ENCODE peak calls at places on chromosomes 7 and 10, in four cellular contexts. B is activated CD8-positive, alpha-beta memory T cell treated with anti-CD3 and anti-CD28 coated beads for 24 hours; K is frontal cortex; E is DMS153. I is an unnamed sample.

GRCh38 chr7:139393621-139394215 is 34.0 kb downstream of the LUC7L2 start:
- DNase-seq in B (no peak), K (no peak), E (no peak), I (no peak)

GRCh38 chr10:35794703-35795102 is 152.6 kb upstream of the FZD8 start:
- DNase-seq in K (no peak), E (no peak), B (no peak), I (no peak)

GRCh38 chr10:69741671-69742355 is 59.9 kb upstream of the COL13A1 start:
- DNase-seq in B (no peak), E (no peak), K (no peak), I (no peak)

GRCh38 chr7:17347426-17347825 is 49.0 kb downstream of the AHR start:
- DNase-seq in B (no peak), E (no peak), K (no peak), I (no peak)

GRCh38 chr7:24926623-24927539 is 53.1 kb downstream of the OSBPL3 start:
- DNase-seq in E (no peak), K (no peak), B (no peak), I (no peak)

GRCh38 chr10:33115720-33116119 is 157.7 kb upstream of the ITGB1 start:
- DNase-seq in B (no peak), E (no peak), K (no peak), I (no peak)

GRCh38 chr10:73871915-73872710 is 2.2 kb downstream of the CAMK2G start:
- DNase-seq in K (no peak), B (no peak), E (no peak), I (no peak)

GRCh38 chr7:12475362-12476063 is 71.8 kb upstream of the VWDE start:
- DNase-seq in B (no peak), E (no peak), K (no peak), I (no peak)

GRCh38 chr7:131159961-131160361 is 167.7 kb upstream of the MKLN1 start:
- DNase-seq in K (no peak), E (no peak), B (no peak), I (peak; percentile 9)

I was measured in midbrain.